ENCODE peak calls at places on chromosomes 11 and 22, in four cellular contexts. F is H1, D is K562, U is GM12878. T is an unnamed sample.

GRCh38 chr22:46195487-46196165 is 45.3 kb downstream of the PPARA start:
- DNase-seq in D (no peak), F (no peak), U (no peak), T (no peak)

GRCh38 chr11:12167098-12167999 is 57.0 kb downstream of the MICAL2 start:
- DNase-seq in F (no peak), D (peak; percentile 88), U (no peak), T (peak; percentile 78)

GRCh38 chr11:4019891-4020290 is 74.7 kb upstream of the RRM1 start:
- DNase-seq in U (no peak), D (no peak), F (no peak), T (no peak)

GRCh38 chr22:48391171-48391711 is 1436.4 kb downstream of the BRD1 start:
- DNase-seq in D (no peak), U (no peak), F (peak; percentile 35), T (no peak)

GRCh38 chr11:122108192-122108799 is 7.7 kb downstream of the BLID start:
- DNase-seq in F (peak; percentile 77), U (no peak), D (peak; percentile 20), T (peak; percentile 29)

GRCh38 chr11:10493041-10493663 is 38.1 kb downstream of the AMPD3 start:
- DNase-seq in F (no peak), U (no peak), D (no peak), T (no peak)

GRCh38 chr11:93842461-93842860 is 8.0 kb downstream of the VSTM5 start:
- DNase-seq in U (no peak), F (no peak), D (peak; percentile 46), T (no peak)

GRCh38 chr22:33163815-33164214 is 105.6 kb upstream of the SYN3 start:
- DNase-seq in D (no peak), F (no peak), U (no peak), T (no peak)

GRCh38 chr22:27662359-27663030 is 139.1 kb downstream of the MN1 start:
- DNase-seq in D (peak; percentile 36), F (no peak), U (no peak), T (peak; percentile 47)

GRCh38 chr11:85316967-85317366 is 310.2 kb downstream of the DLG2 start:
- DNase-seq in F (no peak), U (peak; percentile 72), D (no peak), T (no peak)

GRCh38 chr11:114274637-114275036 is 21.6 kb upstream of the NNMT start:
- DNase-seq in U (no peak), D (no peak), F (peak; percentile 11), T (no peak)

GRCh38 chr11:92246637-92247036 is 22.0 kb downstream of the FAT3 start:
- DNase-seq in D (no peak), U (no peak), F (no peak), T (no peak)

GRCh38 chr11:16191212-16191851 is 165.0 kb downstream of the SOX6 start:
- DNase-seq in F (no peak), U (no peak), D (peak; percentile 54), T (peak; percentile 9)

GRCh38 chr22:28560005-28560742 is 119.5 kb downstream of the TTC28 start:
- DNase-seq in F (no peak), U (no peak), D (peak; percentile 86), T (no peak)

GRCh38 chr11:2847511-2847910 is 38.1 kb downstream of the CDKN1C start:
- DNase-seq in F (no peak), U (no peak), D (no peak), T (no peak)

GRCh38 chr11:75816561-75817239 is 1.7 kb downstream of the UVRAG start:
- DNase-seq in F (no peak), U (no peak), D (peak; percentile 55), T (no peak)

GRCh38 chr22:22520667-22521602 is 865 bp upstream of the ZNF280A start:
- DNase-seq in D (peak; percentile 93), U (no peak), F (no peak), T (no peak)

GRCh38 chr22:21041937-21042336 is 3.8 kb upstream of the LRRC74B start:
- DNase-seq in F (no peak), D (no peak), U (no peak), T (no peak)
- TF ChIP-seq CBX5 in F (no peak), D (no peak), U (no peak), T (no peak)

GRCh38 chr22:47200273-47201051 is 438.0 kb downstream of the TBC1D22A start:
- DNase-seq in U (no peak), F (peak; percentile 4), D (no peak), T (no peak)
- TF ChIP-seq ATF3 in U (no peak), F (no peak), D (no peak), T (no peak)

GRCh38 chr11:94844031-94844430 is 75.9 kb downstream of the AMOTL1 start:
- DNase-seq in U (no peak), F (no peak), D (no peak), T (no peak)
- TF ChIP-seq CBX5 in U (no peak), F (no peak), D (no peak), T (no peak)

GRCh38 chr22:31075961-31076360 is 5.2 kb upstream of the SMTN start:
- DNase-seq in U (no peak), F (no peak), D (no peak), T (no peak)
- TF ChIP-seq ATF3 in U (no peak), F (no peak), D (no peak), T (no peak)

DNA sequence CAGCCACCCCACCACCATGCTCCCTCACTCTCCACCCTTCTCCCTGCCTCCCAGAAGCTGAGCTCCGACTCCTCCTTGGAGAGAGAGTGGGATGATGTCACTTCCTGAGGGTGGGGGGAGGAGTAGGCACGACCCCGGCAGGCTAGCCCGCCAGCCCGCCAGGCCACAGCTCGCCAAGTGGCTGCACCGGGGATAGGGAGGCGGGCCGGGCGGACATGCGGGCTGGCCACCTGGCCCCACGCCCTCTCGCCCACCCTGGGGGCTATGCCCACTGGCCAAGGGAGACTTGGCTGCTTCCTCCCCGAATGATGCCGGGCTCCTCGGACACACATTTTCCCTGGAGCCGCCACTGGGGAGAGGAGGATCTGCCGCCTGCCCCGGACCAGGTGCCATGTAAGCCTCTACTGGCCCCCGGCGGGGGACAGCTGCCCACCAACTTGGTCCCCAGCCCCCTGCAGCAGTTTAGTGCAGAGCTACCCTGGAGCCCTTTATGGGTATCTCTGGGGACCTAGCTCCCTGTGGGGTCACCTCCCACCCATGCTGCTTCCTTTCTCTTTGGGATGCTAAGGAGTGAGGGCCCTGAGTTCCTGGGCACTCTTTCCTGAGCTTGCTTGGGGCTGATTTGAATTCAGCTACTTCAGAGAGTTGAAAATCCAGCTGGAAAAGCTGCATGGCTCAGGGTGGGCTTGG is 33.7 kb upstream of the MYRF start:
- DNase-seq in U (no peak), F (peak; percentile 87), D (peak; percentile 25), T (no peak)
- TF ChIP-seq CBX5 in U (no peak), F (no peak), D (no peak), T (no peak)

GRCh38 chr11:69508974-69509373 is 27.5 kb downstream of the LINC01488 start:
- DNase-seq in U (no peak), F (no peak), D (no peak), T (no peak)
- TF ChIP-seq ATF3 in U (no peak), F (no peak), D (no peak), T (no peak)

GRCh38 chr22:36478966-36479365 is 2.5 kb downstream of the TXN2 start:
- DNase-seq in F (no peak), D (peak; percentile 86), U (no peak), T (no peak)
- TF ChIP-seq CBX5 in F (no peak), D (no peak), U (no peak), T (no peak)

DNA sequence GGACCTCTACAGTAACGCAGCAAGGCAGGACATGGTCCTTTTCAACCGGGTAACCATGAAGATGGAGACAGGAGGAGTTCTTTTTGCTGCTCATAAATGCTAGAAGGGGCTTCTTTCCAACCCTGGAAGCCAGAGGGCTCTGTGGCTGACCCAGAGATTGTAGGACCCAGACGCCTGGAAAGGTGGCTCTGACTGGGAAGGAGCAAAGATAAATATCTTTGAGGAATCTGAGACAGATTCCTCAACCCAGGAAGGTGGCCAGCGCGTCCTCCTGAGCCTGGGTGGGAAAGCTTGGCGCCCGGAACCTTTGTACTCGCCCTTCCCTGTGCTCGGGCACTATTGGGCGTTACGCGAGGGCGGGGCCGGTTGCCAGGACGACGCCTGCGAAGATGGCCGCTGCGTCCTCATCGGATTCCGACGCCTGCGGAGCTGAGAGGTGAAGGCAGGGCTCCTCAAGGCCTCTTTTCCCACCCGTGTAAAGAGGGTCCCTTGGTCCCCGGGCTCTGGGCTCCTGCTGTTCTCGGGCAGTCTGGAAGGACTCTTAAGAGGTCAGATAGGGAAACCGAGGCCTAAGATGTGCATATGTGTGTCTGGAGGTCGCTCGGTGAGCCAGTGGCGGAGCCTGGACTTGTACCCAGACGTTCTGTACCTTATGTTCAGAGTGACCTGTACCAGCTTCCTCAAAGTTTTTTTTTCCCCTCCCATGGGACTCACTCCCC is at the start of gene BBS1:
- DNase-seq in D (peak; percentile 88), U (peak; percentile 17), F (peak; percentile 97), T (peak; percentile 63)
- TF ChIP-seq ATF3 in D (no peak), U (no peak), F (no peak), T (peak; percentile 53)

T was measured in HepG2.